ENCODE peak calls at places on chromosomes 6 and 20, in six cellular contexts. I, E, G, V, L and U are unnamed samples.

GRCh38 chr20:34736106-34736505 is 32.0 kb downstream of the TP53INP2 start:
- DNase-seq in I (no peak), V (no peak), G (no peak), L (no peak), E (no peak), U (no peak)

GRCh38 chr6:141165012-141165411 is 967.7 kb upstream of the GJE1 start:
- DNase-seq in L (no peak), G (no peak), V (no peak), E (no peak), I (no peak), U (no peak)

GRCh38 chr20:43530321-43531090 is 23.0 kb downstream of the L3MBTL1 start:
- DNase-seq in E (no peak), L (no peak), V (peak), G (no peak), I (no peak), U (no peak)

GRCh38 chr6:151276112-151276745 is 36.5 kb downstream of the AKAP12 start:
- DNase-seq in V (no peak), I (no peak), G (no peak), E (peak), L (peak), U (peak)

GRCh38 chr6:166415833-166416347 is 33.1 kb upstream of the MPC1 start:
- DNase-seq in E (no peak), G (no peak), V (no peak), L (no peak), I (no peak), U (no peak)

GRCh38 chr6:34324738-34325444 is 67.6 kb downstream of the NUDT3 start:
- DNase-seq in L (peak), V (no peak), I (no peak), E (peak), G (no peak), U (peak)

GRCh38 chr20:44006578-44006977 is 91.9 kb downstream of the TOX2 start:
- DNase-seq in G (no peak), L (no peak), I (no peak), V (peak), E (no peak), U (no peak)

GRCh38 chr6:44561832-44562496 is 174.5 kb downstream of the CDC5L start:
- DNase-seq in I (no peak), V (no peak), E (no peak), G (no peak), L (no peak), U (no peak)

GRCh38 chr6:168095171-168095691 is 16.2 kb upstream of the FRMD1 start:
- DNase-seq in L (no peak), E (no peak), I (no peak), V (no peak), G (no peak), U (peak)

GRCh38 chr6:134722996-134723871 is 226.7 kb downstream of the ALDH8A1 start:
- DNase-seq in I (no peak), V (no peak), L (no peak), G (no peak), E (no peak), U (no peak)

GRCh38 chr20:50475879-50476292 is 34.3 kb upstream of the PTPN1 start:
- DNase-seq in L (peak), G (peak), V (peak), I (peak), E (no peak), U (no peak)

GRCh38 chr20:31862506-31862905 is 7.8 kb downstream of the DUSP15 start:
- DNase-seq in L (no peak), I (no peak), V (no peak), G (no peak), E (peak), U (no peak)